ENCODE peak calls at places on chromosomes 16 and 17, in eight cellular contexts. S is substantia nigra, C is GM23338, Y is AG04450, T is psoas muscle, F is mesenchymal stem cell, K is lower lobe of right lung, G is left ventricle myocardium inferior. O is an unnamed sample.

GRCh38 chr16:11604783-11605563 is 18.3 kb upstream of the LITAF start:
- DNase-seq in S (no peak), C (no peak), Y (peak), T (no peak), F (peak), K (peak), G (peak), O (no peak)

GRCh38 chr17:29177871-29178749 is 2.1 kb downstream of the MYO18A start:
- DNase-seq in S (no peak), C (peak), Y (no peak), T (no peak), F (no peak), K (no peak), G (no peak), O (no peak)

GRCh38 chr16:72286936-72287620 is 115.1 kb upstream of the PMFBP1 start:
- DNase-seq in S (no peak), C (no peak), Y (no peak), T (no peak), F (no peak), K (no peak), G (no peak), O (no peak)

GRCh38 chr17:66347661-66348604 is 45.5 kb downstream of the PRKCA start:
- DNase-seq in S (no peak), C (no peak), Y (no peak), T (no peak), F (peak), K (no peak), G (no peak), O (no peak)

GRCh38 chr16:85479972-85480726 is 133.0 kb upstream of the GSE1 start:
- DNase-seq in S (no peak), C (peak), Y (no peak), T (no peak), F (no peak), K (peak), G (no peak), O (no peak)

GRCh38 chr17:751269-752001 is 629 bp downstream of the GEMIN4 start:
- DNase-seq in S (no peak), C (peak), Y (no peak), T (peak), F (peak), K (peak), G (peak), O (peak)

GRCh38 chr17:27247071-27247957 is 46.6 kb upstream of the WSB1 start:
- DNase-seq in S (no peak), C (no peak), Y (peak), T (peak), F (peak), K (peak), G (peak), O (no peak)

GRCh38 chr16:3171181-3171854 is 16.7 kb upstream of the OR1F1 start:
- DNase-seq in S (no peak), C (no peak), Y (no peak), T (no peak), F (peak), K (peak), G (no peak), O (peak)

GRCh38 chr16:700684-701584 is 4.7 kb downstream of the FBXL16 start:
- DNase-seq in S (no peak), C (peak), Y (no peak), T (no peak), F (no peak), K (no peak), G (no peak), O (no peak)

GRCh38 chr17:69743091-69743490 is 328.6 kb downstream of the MAP2K6 start:
- DNase-seq in S (no peak), C (no peak), Y (no peak), T (no peak), F (peak), K (no peak), G (no peak), O (no peak)

GRCh38 chr16:69157189-69157588 is 24.7 kb downstream of the UTP4 start:
- DNase-seq in S (no peak), C (no peak), Y (no peak), T (no peak), F (no peak), K (no peak), G (no peak), O (no peak)

GRCh38 chr17:28131592-28131991 is 89.1 kb downstream of the NLK start:
- DNase-seq in S (no peak), C (no peak), Y (no peak), T (no peak), F (no peak), K (no peak), G (no peak), O (no peak)

GRCh38 chr16:6375471-6376075 is 957.1 kb upstream of the RBFOX1 start:
- DNase-seq in S (no peak), C (no peak), Y (no peak), T (no peak), F (no peak), K (no peak), G (no peak), O (peak)

GRCh38 chr17:6843241-6843890 is 11.8 kb upstream of the TEKT1 start:
- DNase-seq in S (no peak), C (peak), Y (no peak), T (no peak), F (peak), K (no peak), G (no peak), O (peak)

GRCh38 chr16:88548985-88549384 is 21.2 kb upstream of the ZC3H18 start:
- DNase-seq in S (no peak), C (no peak), Y (no peak), T (no peak), F (no peak), K (no peak), G (no peak), O (peak)

GRCh38 chr17:81821603-81822311 is 11.3 kb downstream of the MCRIP1 start:
- DNase-seq in S (no peak), C (peak), Y (no peak), T (peak), F (peak), K (peak), G (peak), O (peak)

GRCh38 chr17:50087246-50087911 is 7.8 kb upstream of the PDK2 start:
- DNase-seq in S (peak), C (peak), Y (peak), T (peak), F (peak), K (peak), G (peak), O (peak)

GRCh38 chr17:50090971-50091950 is 3.9 kb upstream of the PDK2 start:
- DNase-seq in S (no peak), C (no peak), Y (no peak), T (no peak), F (no peak), K (peak), G (no peak), O (no peak)

GRCh38 chr17:50090071-50090470 is 5.1 kb upstream of the PDK2 start:
- DNase-seq in S (no peak), C (no peak), Y (no peak), T (no peak), F (no peak), K (peak), G (no peak), O (no peak)

GRCh38 chr17:50088952-50089825 is 6.0 kb upstream of the PDK2 start:
- DNase-seq in S (no peak), C (no peak), Y (no peak), T (no peak), F (no peak), K (peak), G (no peak), O (no peak)

GRCh38 chr17:50087912-50088405 is 7.2 kb upstream of the PDK2 start:
- DNase-seq in S (no peak), C (no peak), Y (no peak), T (no peak), F (no peak), K (peak), G (no peak), O (no peak)
- H3K27ac ChIP-seq in S (no peak), C (no peak), Y (no peak), T (no peak), F (peak), K (no peak), G (no peak), O (peak)

GRCh38 chr16:49744244-49744976 is 111.5 kb downstream of the ZNF423 start:
- DNase-seq in S (no peak), C (no peak), Y (no peak), T (no peak), F (no peak), K (no peak), G (no peak), O (no peak)

GRCh38 chr16:49743206-49743470 is 112.8 kb downstream of the ZNF423 start:
- DNase-seq in S (no peak), C (no peak), Y (no peak), T (no peak), F (no peak), K (no peak), G (no peak), O (no peak)

GRCh38 chr16:49745434-49745833 is 110.5 kb downstream of the ZNF423 start:
- DNase-seq in S (no peak), C (no peak), Y (no peak), T (no peak), F (no peak), K (no peak), G (no peak), O (no peak)

GRCh38 chr16:49740190-49740589 is 115.7 kb downstream of the ZNF423 start:
- DNase-seq in S (no peak), C (no peak), Y (no peak), T (no peak), F (no peak), K (no peak), G (no peak), O (no peak)

GRCh38 chr16:49742428-49743205 is 113.3 kb downstream of the ZNF423 start:
- DNase-seq in S (no peak), C (no peak), Y (no peak), T (no peak), F (no peak), K (no peak), G (no peak), O (peak)
- H3K27ac ChIP-seq in S (no peak), C (no peak), Y (no peak), T (no peak), F (no peak), K (no peak), G (no peak), O (peak)

GRCh38 chr16:53061256-53061655 is 6.5 kb downstream of the CHD9 start:
- DNase-seq in S (no peak), C (no peak), Y (no peak), T (no peak), F (no peak), K (no peak), G (no peak), O (no peak)
- H3K27ac ChIP-seq in S (no peak), C (no peak), Y (no peak), T (peak), F (no peak), K (no peak), G (peak), O (no peak)

DNA sequence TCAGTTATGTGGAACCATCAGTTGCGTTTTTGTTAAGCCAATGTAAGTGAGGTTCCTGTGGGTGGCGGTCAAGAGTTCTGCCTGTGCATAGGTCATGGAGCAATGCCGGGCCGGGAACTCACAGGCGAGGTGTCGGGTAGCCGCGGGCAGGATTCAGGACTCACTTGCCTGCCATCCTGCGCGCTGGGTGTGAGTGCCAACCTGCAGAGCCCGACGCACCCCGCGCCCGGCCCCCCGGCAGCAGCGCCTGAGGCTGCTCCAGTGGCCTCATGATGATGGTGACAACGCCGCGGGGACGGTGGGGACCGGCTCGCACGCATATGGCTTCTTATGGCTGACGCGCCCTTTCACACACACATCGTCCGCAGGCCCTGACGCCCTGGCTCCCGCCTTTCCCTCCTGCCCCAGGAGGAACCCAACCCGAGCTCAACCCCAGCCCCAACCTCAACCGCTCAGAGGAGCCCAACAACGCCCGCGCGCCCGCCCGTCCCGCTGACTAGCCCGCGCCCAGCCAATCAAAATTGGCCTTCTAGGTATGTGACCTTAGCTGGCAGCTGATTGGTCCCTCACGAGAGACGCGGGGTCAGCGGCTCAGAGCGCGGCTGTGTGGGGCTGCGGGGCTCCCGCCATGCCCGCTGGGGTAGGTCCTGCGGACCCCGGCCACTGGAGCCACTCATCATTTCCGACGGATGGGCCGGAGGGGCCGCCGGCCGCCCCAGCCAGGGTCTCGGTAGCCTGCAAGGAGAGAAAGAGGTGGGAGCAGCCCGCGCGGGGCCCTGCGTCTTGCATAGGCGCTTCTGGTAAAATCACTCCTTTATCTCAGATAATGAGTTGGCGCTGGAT is at the start of gene C16orf95:
- DNase-seq in S (peak), C (peak), Y (peak), T (peak), F (peak), K (peak), G (peak), O (peak)
- H3K27ac ChIP-seq in S (peak), C (peak), Y (peak), T (peak), F (peak), K (peak), G (peak), O (peak)

GRCh38 chr16:66278604-66279262 is 87.8 kb upstream of the CDH5 start:
- DNase-seq in S (no peak), C (no peak), Y (no peak), T (no peak), F (no peak), K (no peak), G (no peak), O (no peak)
- H3K27ac ChIP-seq in S (no peak), C (no peak), Y (no peak), T (no peak), F (no peak), K (peak), G (no peak), O (no peak)

GRCh38 chr16:67170948-67171649 is 761 bp downstream of the NOL3 start:
- DNase-seq in S (no peak), C (no peak), Y (no peak), T (no peak), F (peak), K (no peak), G (no peak), O (no peak)

GRCh38 chr16:67170168-67170947 is at the start of gene NOL3:
- DNase-seq in S (peak), C (peak), Y (peak), T (peak), F (peak), K (peak), G (peak), O (peak)

GRCh38 chr16:67173808-67174705 is 3.7 kb downstream of the NOL3 start:
- DNase-seq in S (peak), C (peak), Y (peak), T (peak), F (peak), K (peak), G (peak), O (peak)

GRCh38 chr16:67174706-67175231 is 4.4 kb downstream of the NOL3 start:
- DNase-seq in S (no peak), C (no peak), Y (no peak), T (no peak), F (no peak), K (no peak), G (no peak), O (peak)

GRCh38 chr16:67173323-67173722 is 3.0 kb downstream of the NOL3 start:
- DNase-seq in S (no peak), C (no peak), Y (no peak), T (no peak), F (no peak), K (no peak), G (no peak), O (no peak)
- H3K27ac ChIP-seq in S (peak), C (no peak), Y (no peak), T (peak), F (peak), K (peak), G (peak), O (peak)

GRCh38 chr16:4208529-4208835 is 33.4 kb downstream of the SRL start:
- DNase-seq in S (no peak), C (no peak), Y (no peak), T (no peak), F (no peak), K (no peak), G (no peak), O (no peak)
- H3K27ac ChIP-seq in S (no peak), C (no peak), Y (no peak), T (peak), F (no peak), K (no peak), G (peak), O (no peak)

GRCh38 chr17:5249615-5250014 is 15.0 kb upstream of the SCIMP start:
- DNase-seq in S (no peak), C (peak), Y (peak), T (peak), F (peak), K (no peak), G (no peak), O (peak)

GRCh38 chr17:5257124-5257523 is 22.5 kb upstream of the SCIMP start:
- DNase-seq in S (no peak), C (no peak), Y (no peak), T (no peak), F (no peak), K (no peak), G (no peak), O (no peak)

GRCh38 chr17:5260542-5260941 is 21.5 kb upstream of the RABEP1 start:
- DNase-seq in S (no peak), C (no peak), Y (no peak), T (no peak), F (no peak), K (no peak), G (no peak), O (no peak)

GRCh38 chr17:5254414-5254813 is 19.8 kb upstream of the SCIMP start:
- DNase-seq in S (no peak), C (no peak), Y (no peak), T (no peak), F (no peak), K (no peak), G (no peak), O (no peak)

GRCh38 chr17:5254903-5255521 is 20.4 kb upstream of the SCIMP start:
- DNase-seq in S (no peak), C (no peak), Y (no peak), T (no peak), F (no peak), K (no peak), G (no peak), O (no peak)
- H3K27ac ChIP-seq in S (no peak), C (no peak), Y (no peak), T (no peak), F (no peak), K (no peak), G (no peak), O (no peak)